ENCODE peak calls at places on chromosomes 6 and 20, in five cellular contexts. X is MCF 10A, Q is cardiac muscle cell, I is brain microvascular endothelial cell, G is cardiac fibroblast. B is an unnamed sample.

GRCh38 chr6:35341557-35341956 is 801 bp upstream of the PPARD start:
- DNase-seq in X (no peak), Q (no peak), I (no peak), G (no peak), B (peak; percentile 32)

GRCh38 chr20:48622421-48622820 is 205.4 kb downstream of the PREX1 start:
- DNase-seq in X (no peak), Q (no peak), I (no peak), G (no peak), B (no peak)

GRCh38 chr20:9912858-9913434 is 74.1 kb upstream of the PAK5 start:
- DNase-seq in X (peak; percentile 56), Q (peak; percentile 59), I (peak; percentile 65), G (peak; percentile 55), B (peak; percentile 46)

GRCh38 chr20:3067139-3068009 is 4.0 kb upstream of the OXT start:
- DNase-seq in X (no peak), Q (no peak), I (no peak), G (no peak), B (no peak)

GRCh38 chr20:61951695-61952533 is 113.8 kb downstream of the TAF4 start:
- DNase-seq in X (no peak), Q (peak; percentile 12), I (no peak), G (peak; percentile 16), B (no peak)

GRCh38 chr6:31837612-31838553 is 10.3 kb downstream of the HSPA1B start:
- DNase-seq in X (no peak), Q (peak; percentile 61), I (no peak), G (peak; percentile 49), B (no peak)

GRCh38 chr6:30820196-30820595 is 64.1 kb upstream of the DDR1 start:
- DNase-seq in X (peak; percentile 88), Q (peak; percentile 67), I (peak; percentile 53), G (peak; percentile 87), B (peak; percentile 94)

GRCh38 chr20:59737073-59737691 is 132.8 kb downstream of the PHACTR3 start:
- DNase-seq in X (no peak), Q (no peak), I (no peak), G (no peak), B (no peak)

GRCh38 chr20:49785851-49786174 is 26.8 kb upstream of the SLC9A8 start:
- DNase-seq in X (no peak), Q (no peak), I (no peak), G (no peak), B (no peak)

GRCh38 chr20:53247460-53248103 is 275.4 kb downstream of the TSHZ2 start:
- DNase-seq in X (no peak), Q (no peak), I (no peak), G (no peak), B (no peak)

GRCh38 chr20:63446174-63447024 is 26.1 kb downstream of the KCNQ2 start:
- DNase-seq in X (no peak), Q (no peak), I (no peak), G (peak; percentile 4), B (no peak)

GRCh38 chr6:63527658-63528514 is 44.4 kb upstream of the LOC128125822 start:
- DNase-seq in X (peak; percentile 98), Q (peak; percentile 95), I (peak; percentile 96), G (peak; percentile 94), B (peak; percentile 99)

GRCh38 chr6:25138024-25138696 is 141.0 kb upstream of the CARMIL1 start:
- DNase-seq in X (peak; percentile 84), Q (peak; percentile 90), I (peak; percentile 67), G (peak; percentile 90), B (peak; percentile 65)

GRCh38 chr6:100456881-100457220 is 7.9 kb downstream of the SIM1 start:
- DNase-seq in X (no peak), Q (no peak), I (no peak), G (no peak), B (no peak)

DNA sequence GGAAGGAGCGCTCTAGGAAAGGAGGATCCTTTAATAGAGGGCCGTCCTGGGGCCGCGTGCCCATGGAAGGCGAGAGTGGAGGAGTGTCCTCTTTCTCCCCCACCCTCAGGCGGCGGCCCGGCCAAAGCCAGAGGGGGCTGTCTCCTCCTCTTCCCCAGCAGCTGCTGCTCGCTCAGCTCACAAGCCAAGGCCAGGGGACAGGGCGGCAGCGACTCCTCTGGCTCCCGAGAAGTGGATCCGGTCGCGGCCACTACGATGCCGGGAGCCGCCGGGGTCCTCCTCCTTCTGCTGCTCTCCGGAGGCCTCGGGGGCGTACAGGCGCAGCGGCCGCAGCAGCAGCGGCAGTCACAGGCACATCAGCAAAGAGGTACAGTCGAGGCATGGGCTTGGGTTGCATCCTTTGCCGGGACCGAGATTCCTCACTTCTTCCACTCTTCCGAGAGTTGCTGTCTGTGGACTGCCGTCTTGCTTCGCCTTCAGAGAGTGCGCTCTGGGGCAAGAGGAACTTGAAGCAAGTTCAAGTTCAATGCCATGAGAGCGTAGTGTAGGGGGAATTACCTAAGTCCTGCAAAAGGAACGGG is at the start of gene LAMA2:
- DNase-seq in X (no peak), Q (peak; percentile 89), I (peak; percentile 65), G (peak; percentile 87), B (peak; percentile 19)
- TF ChIP-seq CTCF in X (no peak), Q (peak; percentile 30), I (peak; percentile 36), G (peak; percentile 9), B (peak; percentile 2)

GRCh38 chr20:46252352-46253091 is 55.8 kb downstream of the CDH22 start:
- DNase-seq in X (no peak), Q (no peak), I (no peak), G (no peak), B (no peak)

GRCh38 chr20:46251211-46251673 is 57.1 kb downstream of the CDH22 start:
- DNase-seq in X (no peak), Q (no peak), I (no peak), G (no peak), B (peak; percentile 13)

GRCh38 chr20:46250772-46251171 is 57.5 kb downstream of the CDH22 start:
- DNase-seq in X (no peak), Q (no peak), I (no peak), G (no peak), B (no peak)

GRCh38 chr20:46255440-46256104 is 52.7 kb downstream of the CDH22 start:
- DNase-seq in X (peak; percentile 89), Q (peak; percentile 61), I (no peak), G (peak; percentile 55), B (peak; percentile 96)

GRCh38 chr20:46253391-46253790 is 54.9 kb downstream of the CDH22 start:
- DNase-seq in X (peak; percentile 36), Q (no peak), I (no peak), G (peak; percentile 5), B (peak; percentile 46)
- TF ChIP-seq CTCF in X (no peak), Q (peak; percentile 29), I (peak; percentile 49), G (peak; percentile 38), B (peak; percentile 28)

GRCh38 chr6:49430866-49431265 is 32.2 kb downstream of the MMUT start:
- DNase-seq in X (no peak), Q (no peak), I (no peak), G (no peak), B (no peak)

GRCh38 chr6:49430187-49430586 is 32.9 kb downstream of the MMUT start:
- DNase-seq in X (no peak), Q (no peak), I (peak; percentile 60), G (no peak), B (peak; percentile 40)
- TF ChIP-seq CTCF in X (no peak), Q (no peak), I (no peak), G (no peak), B (no peak)

DNA sequence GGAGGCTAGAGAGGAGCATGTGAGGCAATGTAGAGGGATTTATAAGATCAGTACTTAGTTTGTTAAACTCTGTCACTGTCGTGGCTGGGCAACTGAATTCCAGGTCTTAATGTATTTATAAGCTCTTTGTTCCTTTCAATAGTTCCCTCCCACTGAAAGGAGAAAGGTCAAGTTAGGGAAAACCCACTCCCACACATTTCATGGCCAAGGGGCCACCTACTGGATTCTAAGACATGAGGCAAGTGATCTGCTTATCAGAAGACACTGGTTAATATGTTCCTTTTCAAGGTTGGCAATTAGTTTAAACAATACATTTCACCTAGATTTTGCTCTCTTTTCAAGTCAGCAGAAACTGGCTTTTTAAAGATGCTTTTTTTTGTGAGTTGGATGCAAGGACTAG is 5.4 kb upstream of the GSTA5 start:
- DNase-seq in X (no peak), Q (no peak), I (no peak), G (no peak), B (no peak)
- TF ChIP-seq CTCF in X (no peak), Q (no peak), I (no peak), G (no peak), B (no peak)

DNA sequence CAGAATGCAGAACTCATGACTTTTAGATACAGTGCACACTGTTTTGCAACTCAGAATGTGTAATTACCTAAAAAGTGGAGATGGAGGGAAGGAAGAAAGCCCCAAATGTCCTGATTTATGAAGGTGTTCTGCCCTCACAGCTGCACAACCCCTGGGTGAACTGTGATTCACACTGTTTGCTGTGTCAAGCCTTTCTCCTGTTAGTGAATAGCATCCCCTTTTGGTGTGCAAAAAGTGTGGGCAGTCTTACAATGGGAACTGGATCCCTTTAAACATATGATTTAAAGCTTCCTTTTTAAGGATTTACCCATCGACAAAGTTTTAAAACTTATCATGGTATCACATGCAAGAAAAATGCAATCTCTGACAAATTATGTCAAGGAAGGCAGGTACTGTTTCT is 633.4 kb upstream of the EPHA7 start:
- DNase-seq in X (peak; percentile 3), Q (peak; percentile 1), I (peak; percentile 48), G (no peak), B (peak; percentile 11)
- TF ChIP-seq CTCF in X (no peak), Q (no peak), I (peak; percentile 62), G (peak; percentile 5), B (peak; percentile 7)

GRCh38 chr6:77173472-77174074 is 289.7 kb downstream of the HTR1B start:
- DNase-seq in X (no peak), Q (peak; percentile 39), I (no peak), G (peak; percentile 18), B (peak; percentile 27)
- TF ChIP-seq CTCF in X (no peak), Q (peak; percentile 27), I (peak; percentile 42), G (peak; percentile 36), B (peak; percentile 6)

GRCh38 chr6:165751486-165751885 is 88.4 kb upstream of the PDE10A start:
- DNase-seq in X (no peak), Q (no peak), I (no peak), G (no peak), B (no peak)

GRCh38 chr6:165760126-165760802 is 97.2 kb upstream of the PDE10A start:
- DNase-seq in X (no peak), Q (no peak), I (no peak), G (no peak), B (no peak)

GRCh38 chr6:165758441-165758840 is 95.4 kb upstream of the PDE10A start:
- DNase-seq in X (no peak), Q (no peak), I (no peak), G (no peak), B (no peak)

GRCh38 chr6:165760803-165761185 is 97.8 kb upstream of the PDE10A start:
- DNase-seq in X (no peak), Q (no peak), I (no peak), G (no peak), B (no peak)

GRCh38 chr6:165755583-165755982 is 92.5 kb upstream of the PDE10A start:
- DNase-seq in X (no peak), Q (no peak), I (no peak), G (peak; percentile 21), B (no peak)
- TF ChIP-seq CTCF in X (no peak), Q (no peak), I (peak; percentile 34), G (peak; percentile 23), B (no peak)

B was measured in epithelial cell of esophagus.